ENCODE peak calls at places on chromosomes 1 and 21, in six cellular contexts. L is IMR-90, T is mesenchymal stem cell, S is neuronal stem cell, J is H1, A is H9. D is an unnamed sample.

GRCh38 chr1:34739613-34740012 is 15.2 kb upstream of the GJB5 start:
- DNase-seq in T (no peak), J (no peak), A (no peak), L (no peak), S (no peak), D (no peak)

GRCh38 chr1:83765125-83765524 is 233.8 kb downstream of the TTLL7 start:
- DNase-seq in J (no peak), L (no peak), A (no peak), S (no peak), T (no peak), D (no peak)

GRCh38 chr21:45379901-45380330 is 25.0 kb upstream of the COL18A1 start:
- DNase-seq in A (no peak), T (no peak), S (no peak), J (no peak), L (no peak), D (no peak)

GRCh38 chr21:44300262-44300959 is 558 bp downstream of the PFKL start:
- DNase-seq in A (no peak), J (no peak), T (peak), L (peak), S (no peak), D (peak)

GRCh38 chr1:218728994-218729393 is 383.9 kb downstream of the TGFB2 start:
- DNase-seq in A (peak), L (no peak), T (no peak), S (no peak), J (no peak), D (no peak)

GRCh38 chr1:25430073-25430665 is 528 bp upstream of the MACO1 start:
- DNase-seq in S (peak), L (peak), J (peak), T (peak), A (peak), D (peak)

GRCh38 chr1:96367791-96368190 is 353.8 kb upstream of the PTBP2 start:
- DNase-seq in J (no peak), L (peak), A (no peak), T (no peak), S (no peak), D (no peak)

GRCh38 chr1:44534771-44535170 is 129.7 kb downstream of the RNF220 start:
- DNase-seq in J (no peak), T (no peak), S (no peak), A (no peak), L (no peak), D (no peak)

GRCh38 chr1:185938396-185938795 is 204.2 kb downstream of the HMCN1 start:
- DNase-seq in T (no peak), S (no peak), J (no peak), L (peak), A (no peak), D (no peak)

GRCh38 chr1:200369706-200370105 is 40.1 kb downstream of the ZNF281 start:
- DNase-seq in S (no peak), A (no peak), L (no peak), J (no peak), T (no peak), D (no peak)

GRCh38 chr1:59672851-59673574 is 141.7 kb upstream of the HOOK1 start:
- DNase-seq in T (peak), A (peak), J (no peak), S (no peak), L (peak), D (peak)

GRCh38 chr1:25727819-25728286 is 72.1 kb upstream of the SELENON start:
- DNase-seq in J (no peak), A (no peak), L (peak), T (peak), S (no peak), D (no peak)

GRCh38 chr1:89126602-89127001 is 688 bp upstream of the GBP2 start:
- DNase-seq in J (no peak), L (no peak), T (peak), A (no peak), S (no peak), D (no peak)

GRCh38 chr1:101008229-101008628 is 17.4 kb downstream of the DPH5 start:
- DNase-seq in L (peak), J (no peak), S (no peak), T (no peak), A (no peak), D (no peak)

GRCh38 chr1:243447342-243447741 is 191.5 kb downstream of the SDCCAG8 start:
- DNase-seq in S (no peak), L (peak), T (peak), J (no peak), A (no peak), D (peak)

GRCh38 chr21:28781602-28782274 is 210.9 kb downstream of the LTN1 start:
- DNase-seq in L (peak), S (no peak), T (peak), A (no peak), J (no peak), D (no peak)

GRCh38 chr1:7885513-7886298 is 32.8 kb upstream of the UTS2 start:
- DNase-seq in T (no peak), A (peak), L (no peak), S (no peak), J (peak), D (peak)

GRCh38 chr1:169456029-169456428 is 28.8 kb upstream of the CCDC181 start:
- DNase-seq in S (no peak), J (no peak), A (no peak), T (no peak), L (no peak), D (no peak)

GRCh38 chr1:71695820-71696219 is 586.5 kb downstream of the NEGR1 start:
- DNase-seq in J (no peak), L (peak), A (no peak), S (no peak), T (no peak), D (no peak)

GRCh38 chr1:113142791-113143190 is 69.8 kb downstream of the LRIG2 start:
- DNase-seq in S (no peak), J (no peak), T (no peak), L (no peak), A (no peak), D (no peak)

GRCh38 chr1:203252678-203253077 is 23.2 kb upstream of the CHIT1 start:
- DNase-seq in S (no peak), L (no peak), J (no peak), T (no peak), A (no peak), D (no peak)

GRCh38 chr1:107122241-107122640 is 18.6 kb upstream of the NTNG1 start:
- DNase-seq in T (no peak), A (no peak), S (no peak), L (no peak), J (no peak), D (no peak)

GRCh38 chr1:162091681-162092524 is 22.4 kb downstream of the NOS1AP start:
- DNase-seq in A (peak), J (peak), S (no peak), L (no peak), T (peak), D (no peak)

GRCh38 chr1:78401148-78401547 is 89.6 kb upstream of the PTGFR start:
- DNase-seq in J (no peak), T (no peak), L (peak), S (no peak), A (no peak), D (no peak)

GRCh38 chr1:18100493-18101063 is 7.0 kb upstream of the IGSF21 start:
- DNase-seq in J (no peak), S (peak), T (peak), A (peak), L (peak), D (peak)

GRCh38 chr1:90919900-90920299 is 101.9 kb downstream of the ZNF644 start:
- DNase-seq in T (peak), A (no peak), L (peak), J (no peak), S (no peak), D (no peak)

GRCh38 chr21:38756746-38757145 is 49.0 kb upstream of the ETS2 start:
- DNase-seq in J (no peak), A (no peak), L (peak), T (peak), S (no peak), D (peak)

GRCh38 chr1:99662581-99663208 is 16.8 kb downstream of the PALMD start:
- DNase-seq in A (no peak), T (peak), J (no peak), L (peak), S (no peak), D (no peak)

GRCh38 chr1:114318951-114319350 is 165.3 kb upstream of the SYT6 start:
- DNase-seq in J (no peak), A (no peak), L (no peak), S (no peak), T (no peak), D (no peak)

GRCh38 chr1:177181280-177181630 is 10.5 kb downstream of the BRINP2 start:
- DNase-seq in J (no peak), A (peak), L (no peak), T (no peak), S (no peak), D (no peak)

GRCh38 chr1:212606042-212606733 is 2.4 kb upstream of the ATF3 start:
- DNase-seq in T (peak), A (no peak), L (no peak), J (no peak), S (no peak), D (peak)

GRCh38 chr21:38920631-38921398 is 115.1 kb downstream of the ETS2 start:
- DNase-seq in L (peak), A (no peak), S (no peak), T (peak), J (no peak), D (no peak)

GRCh38 chr1:92329356-92330129 is 30.7 kb downstream of the RPAP2 start:
- DNase-seq in S (no peak), A (no peak), T (peak), J (no peak), L (peak), D (peak)

GRCh38 chr21:28402616-28402989 is 590.1 kb downstream of the LTN1 start:
- DNase-seq in J (no peak), S (no peak), T (no peak), L (peak), A (no peak), D (no peak)

GRCh38 chr1:18485227-18485626 is 4.5 kb downstream of the KLHDC7A start:
- DNase-seq in J (no peak), S (no peak), T (no peak), A (no peak), L (no peak), D (no peak)

GRCh38 chr1:195195423-195196057 is 1412.7 kb downstream of the KCNT2 start:
- DNase-seq in L (no peak), T (no peak), S (no peak), J (no peak), A (no peak), D (no peak)

GRCh38 chr21:44880762-44881585 is 7.5 kb upstream of the PTTG1IP start:
- DNase-seq in T (peak), L (peak), S (no peak), A (no peak), J (no peak), D (peak)

GRCh38 chr1:11731719-11732283 is 4.1 kb upstream of the AGTRAP start:
- DNase-seq in J (no peak), A (peak), S (no peak), L (peak), T (peak), D (no peak)

GRCh38 chr1:151831605-151832004 is at the start of gene RORC:
- DNase-seq in A (no peak), T (no peak), S (no peak), J (no peak), L (no peak), D (no peak)

DNA sequence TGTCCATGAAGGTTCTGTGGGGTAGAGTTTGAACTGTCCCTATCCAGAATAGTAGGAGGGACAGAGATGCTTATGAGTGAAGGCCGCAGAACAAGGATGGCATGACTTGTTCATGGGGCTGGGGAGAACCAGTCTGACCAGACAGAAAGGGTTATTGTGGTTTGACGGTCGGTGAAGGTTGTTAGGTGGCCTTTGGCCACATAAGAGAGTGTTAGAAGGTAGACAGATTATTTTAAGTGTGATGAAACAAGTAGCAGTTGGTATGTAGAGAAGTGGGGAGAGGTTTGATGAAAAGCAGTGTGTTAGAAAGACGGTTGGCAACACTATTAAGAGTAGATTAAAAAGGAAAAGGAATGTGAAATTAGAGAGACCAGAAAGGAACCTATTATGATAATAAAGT is 355.1 kb downstream of the DISC1 start:
- DNase-seq in L (no peak), J (no peak), T (no peak), S (no peak), A (no peak), D (no peak)
- H2AK5ac ChIP-seq in L (no peak), J (no peak), T (no peak), S (no peak), A (no peak), D (no peak)

GRCh38 chr1:174414205-174414604 is 33.6 kb upstream of the GPR52 start:
- DNase-seq in A (no peak), J (no peak), T (peak), L (no peak), S (no peak), D (no peak)
- H2AFZ ChIP-seq in A (no peak), J (no peak), T (no peak), L (no peak), S (no peak), D (no peak)

DNA sequence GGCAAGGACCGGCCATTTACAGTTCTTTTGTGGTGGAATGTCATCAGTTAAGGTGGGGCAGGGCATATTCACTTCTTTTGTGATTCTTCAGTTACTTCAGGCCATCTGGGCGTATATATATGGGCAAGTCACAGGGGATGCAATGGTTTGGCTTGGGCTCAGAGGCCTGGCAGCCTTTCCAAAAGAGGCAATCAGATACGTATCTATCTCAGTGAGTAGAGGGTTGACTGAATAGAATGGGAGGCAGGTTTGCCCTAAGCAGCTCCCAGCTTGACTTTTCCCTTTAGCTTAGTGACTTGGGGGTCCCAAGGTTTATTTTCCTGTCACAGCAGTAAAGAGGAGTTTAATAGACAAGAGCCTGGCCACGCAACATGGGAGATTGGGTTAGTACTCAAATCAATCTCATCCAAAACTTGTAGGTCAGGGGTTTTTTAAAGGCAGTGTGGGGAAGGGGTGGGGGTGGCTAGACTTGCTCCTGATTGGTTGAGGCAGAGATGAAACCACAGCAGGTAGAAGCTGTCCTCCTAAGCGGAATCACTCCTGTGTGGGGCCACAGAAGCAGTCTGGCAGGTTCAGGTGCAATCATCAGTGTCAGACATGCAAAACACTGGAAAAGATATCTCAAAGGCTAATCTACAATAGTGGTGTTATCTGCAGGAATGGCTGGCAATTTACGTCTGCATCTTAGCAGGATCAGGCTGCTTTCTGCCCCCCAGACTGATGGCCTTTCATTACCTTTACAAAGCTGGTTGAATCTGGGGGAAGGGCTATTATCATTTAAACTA is 112.9 kb downstream of the TLR5 start:
- DNase-seq in L (no peak), A (peak), T (no peak), S (no peak), J (no peak), D (peak)
- H2BK5ac ChIP-seq in L (no peak), A (no peak), T (no peak), S (no peak), J (peak), D (peak)

GRCh38 chr1:1326075-1326605 is 1.5 kb downstream of the CPTP start:
- DNase-seq in J (no peak), T (no peak), L (no peak), S (no peak), A (no peak), D (no peak)

GRCh38 chr1:1322952-1323351 is 1.5 kb downstream of the INTS11 start:
- DNase-seq in L (no peak), A (no peak), J (no peak), S (no peak), T (no peak), D (no peak)

GRCh38 chr1:1324084-1324523 is 356 bp downstream of the INTS11 start:
- DNase-seq in A (no peak), S (no peak), J (no peak), T (no peak), L (no peak), D (no peak)

GRCh38 chr1:1325288-1326074 is 879 bp downstream of the CPTP start:
- DNase-seq in J (no peak), A (no peak), T (peak), L (no peak), S (no peak), D (peak)

GRCh38 chr1:1324524-1325287 is at the start of the genes CPTP and INTS11:
- DNase-seq in A (peak), L (peak), S (peak), J (no peak), T (peak), D (peak)
- H2AK5ac ChIP-seq in A (no peak), L (peak), S (peak), J (no peak), T (no peak), D (peak)

DNA sequence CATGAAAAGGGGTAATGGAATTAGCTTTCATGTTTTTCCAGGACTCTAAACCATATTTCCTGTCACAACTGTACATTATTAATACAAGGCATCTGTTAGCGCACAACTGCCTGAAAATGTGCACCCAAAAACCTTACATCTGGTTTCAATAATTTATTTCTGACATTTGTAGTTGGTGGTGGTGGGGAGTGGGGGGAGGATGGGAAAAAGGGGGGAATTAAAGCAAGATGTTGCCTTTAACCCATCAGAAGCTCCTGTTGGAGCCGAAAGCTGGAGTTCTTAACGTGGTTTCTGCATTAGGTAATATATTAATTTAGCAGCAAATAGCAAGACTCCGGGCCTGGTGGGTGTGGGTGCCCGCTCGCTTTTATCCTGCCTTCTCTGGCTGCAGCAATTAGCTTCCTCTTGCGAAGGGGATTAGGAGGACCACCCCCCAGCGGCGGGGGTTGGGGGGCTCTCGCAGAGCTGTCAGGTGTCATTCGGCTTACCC is 36.9 kb upstream of the HHAT start:
- DNase-seq in L (no peak), J (no peak), A (no peak), S (no peak), T (peak), D (peak)
- H2AFZ ChIP-seq in L (peak), J (no peak), A (no peak), S (peak), T (no peak), D (no peak)

GRCh38 chr1:15834406-15835204 is 12.9 kb upstream of the SPEN start:
- DNase-seq in L (peak), J (peak), A (peak), S (peak), T (peak), D (peak)
- H2BK5ac ChIP-seq in L (peak), J (peak), A (peak), S (peak), T (peak), D (peak)

GRCh38 chr1:63784489-63785390 is 10.9 kb downstream of the ROR1 start:
- DNase-seq in S (no peak), L (no peak), A (no peak), J (no peak), T (no peak), D (no peak)
- H2AK5ac ChIP-seq in S (no peak), L (no peak), A (no peak), J (peak), T (peak), D (no peak)

DNA sequence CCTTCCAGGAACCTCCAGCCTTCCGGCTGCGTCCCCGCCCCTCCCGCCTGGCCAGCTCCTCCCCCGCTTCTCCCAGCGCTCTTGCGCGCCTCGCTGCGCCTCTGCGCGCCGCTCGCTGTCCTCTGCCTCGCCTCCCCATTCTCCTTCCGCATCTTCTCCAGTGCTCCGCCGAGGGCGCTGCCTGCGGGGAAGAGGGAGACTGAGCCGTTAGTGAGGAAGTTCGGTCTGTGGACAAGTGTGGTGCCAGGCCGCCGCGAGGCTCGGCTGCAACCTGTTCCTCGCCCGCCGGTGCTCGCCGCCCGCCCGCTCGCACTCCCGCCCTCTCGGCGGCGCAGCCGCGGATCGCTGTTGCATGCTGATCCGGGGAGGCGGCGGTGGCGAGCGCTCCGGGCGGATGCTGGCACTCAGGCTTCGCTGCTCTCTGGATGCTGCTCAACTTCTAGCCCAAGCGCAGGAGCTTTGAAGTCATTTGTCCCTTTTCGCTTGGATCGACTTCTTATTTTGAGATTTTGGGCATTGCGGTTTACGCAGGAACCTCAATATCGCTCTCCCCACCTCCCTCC is 715 bp upstream of the CACNA1E start:
- DNase-seq in J (no peak), A (peak), T (no peak), S (peak), L (peak), D (peak)
- H2AFZ ChIP-seq in J (peak), A (no peak), T (peak), S (peak), L (peak), D (peak)